ENCODE peak calls at places on chromosomes 2 and 18, in four cellular contexts. One of them, this sample, is unnamed.

GRCh38 chr2:68463287-68463877 is 3.7 kb downstream of the FBXO48 start:
- DNase-seq in HCT116: peak
- DNase-seq in HepG2: peak
- DNase-seq in IMR-90: peak
- DNase-seq in this sample: no peak

GRCh38 chr2:8193146-8193545 is 488.7 kb upstream of the ID2 start:
- DNase-seq in HCT116: no peak
- DNase-seq in HepG2: no peak
- DNase-seq in IMR-90: peak
- DNase-seq in this sample: no peak

GRCh38 chr2:55048514-55048924 is 1.7 kb downstream of the RTN4 start:
- DNase-seq in IMR-90: peak
- DNase-seq in HCT116: peak
- DNase-seq in HepG2: peak
- DNase-seq in this sample: no peak

GRCh38 chr18:64337673-64338072 is 188.8 kb upstream of the LINC00305 start:
- DNase-seq in HCT116: no peak
- DNase-seq in IMR-90: no peak
- DNase-seq in HepG2: no peak
- DNase-seq in this sample: no peak

GRCh38 chr2:226423498-226423960 is 376.1 kb downstream of the IRS1 start:
- DNase-seq in IMR-90: peak
- DNase-seq in HCT116: no peak
- DNase-seq in HepG2: no peak
- DNase-seq in this sample: no peak

GRCh38 chr2:147133273-147133901 is 711.4 kb upstream of the ACVR2A start:
- DNase-seq in HepG2: no peak
- DNase-seq in IMR-90: no peak
- DNase-seq in HCT116: no peak
- DNase-seq in this sample: no peak

GRCh38 chr2:48065971-48066370 is 159.7 kb upstream of the FBXO11 start:
- DNase-seq in HepG2: no peak
- DNase-seq in IMR-90: no peak
- DNase-seq in HCT116: no peak
- DNase-seq in this sample: no peak

GRCh38 chr2:70645733-70646420 is 92.3 kb upstream of the TGFA start:
- DNase-seq in HepG2: peak
- DNase-seq in HCT116: no peak
- DNase-seq in IMR-90: no peak
- DNase-seq in this sample: peak

GRCh38 chr2:143229952-143230351 is 100.7 kb downstream of the ARHGAP15 start:
- DNase-seq in HCT116: no peak
- DNase-seq in IMR-90: no peak
- DNase-seq in HepG2: no peak
- DNase-seq in this sample: no peak

GRCh38 chr18:36630917-36631316 is 197.9 kb downstream of the TPGS2 start:
- DNase-seq in HCT116: no peak
- DNase-seq in HepG2: no peak
- DNase-seq in IMR-90: no peak
- DNase-seq in this sample: no peak

GRCh38 chr2:128797937-128798336 is 479.3 kb upstream of the HS6ST1 start:
- DNase-seq in HepG2: no peak
- DNase-seq in HCT116: no peak
- DNase-seq in IMR-90: no peak
- DNase-seq in this sample: no peak

GRCh38 chr2:142300517-142300916 is 169.7 kb upstream of the LRP1B start:
- DNase-seq in HCT116: no peak
- DNase-seq in HepG2: no peak
- DNase-seq in IMR-90: no peak
- DNase-seq in this sample: no peak

GRCh38 chr2:225820828-225821227 is 421.3 kb downstream of the NYAP2 start:
- DNase-seq in HepG2: no peak
- DNase-seq in HCT116: no peak
- DNase-seq in IMR-90: no peak
- DNase-seq in this sample: no peak

GRCh38 chr2:118371500-118371899 is 283.2 kb downstream of the INSIG2 start:
- DNase-seq in HepG2: peak
- DNase-seq in HCT116: peak
- DNase-seq in IMR-90: peak
- DNase-seq in this sample: no peak

GRCh38 chr2:172945511-172945850 is 130.2 kb upstream of the MAP3K20 start:
- DNase-seq in HepG2: no peak
- DNase-seq in IMR-90: no peak
- DNase-seq in HCT116: no peak
- DNase-seq in this sample: no peak

GRCh38 chr2:63879876-63880433 is 38.3 kb downstream of the UGP2 start:
- DNase-seq in HepG2: no peak
- DNase-seq in HCT116: no peak
- DNase-seq in IMR-90: no peak
- DNase-seq in this sample: no peak

GRCh38 chr2:15363142-15363541 is 198.0 kb downstream of the NBAS start:
- DNase-seq in HCT116: no peak
- DNase-seq in IMR-90: peak
- DNase-seq in HepG2: peak
- DNase-seq in this sample: peak

GRCh38 chr2:28449489-28450395 is 46.1 kb upstream of the PLB1 start:
- DNase-seq in HepG2: no peak
- DNase-seq in IMR-90: peak
- DNase-seq in HCT116: peak
- DNase-seq in this sample: no peak

GRCh38 chr18:13375302-13376255 is 157.0 kb downstream of the LDLRAD4 start:
- DNase-seq in HepG2: no peak
- DNase-seq in HCT116: peak
- DNase-seq in IMR-90: peak
- DNase-seq in this sample: peak

GRCh38 chr2:201779996-201780673 is 598 bp downstream of the ALS2 start:
- DNase-seq in HCT116: no peak
- DNase-seq in HepG2: peak
- DNase-seq in IMR-90: no peak
- DNase-seq in this sample: no peak

GRCh38 chr2:62217421-62217820 is 21.5 kb downstream of the B3GNT2 start:
- DNase-seq in IMR-90: no peak
- DNase-seq in HepG2: no peak
- DNase-seq in HCT116: no peak
- DNase-seq in this sample: no peak

GRCh38 chr2:176035013-176035691 is 33.1 kb upstream of the LNPK start:
- DNase-seq in IMR-90: no peak
- DNase-seq in HepG2: no peak
- DNase-seq in HCT116: no peak
- DNase-seq in this sample: no peak

GRCh38 chr2:120398051-120398960 is 52.4 kb downstream of the INHBB start:
- DNase-seq in HCT116: no peak
- DNase-seq in IMR-90: peak
- DNase-seq in HepG2: no peak
- DNase-seq in this sample: no peak

GRCh38 chr2:15939854-15940660 is at the start of gene MYCN:
- DNase-seq in HepG2: peak
- DNase-seq in IMR-90: no peak
- DNase-seq in HCT116: no peak
- DNase-seq in this sample: no peak

GRCh38 chr2:189679224-189679623 is 4.8 kb downstream of the ANKAR start:
- DNase-seq in IMR-90: peak
- DNase-seq in HCT116: no peak
- DNase-seq in HepG2: no peak
- DNase-seq in this sample: no peak

GRCh38 chr2:189669913-189670312 is 4.6 kb upstream of the ANKAR start:
- DNase-seq in IMR-90: no peak
- DNase-seq in HepG2: peak
- DNase-seq in HCT116: no peak
- DNase-seq in this sample: no peak

GRCh38 chr2:189673661-189674373 is 653 bp upstream of the ANKAR start:
- DNase-seq in IMR-90: no peak
- DNase-seq in HCT116: no peak
- DNase-seq in HepG2: no peak
- DNase-seq in this sample: no peak

GRCh38 chr2:189676471-189676870 is 2.0 kb downstream of the ANKAR start:
- DNase-seq in HCT116: no peak
- DNase-seq in IMR-90: peak
- DNase-seq in HepG2: no peak
- DNase-seq in this sample: no peak

DNA sequence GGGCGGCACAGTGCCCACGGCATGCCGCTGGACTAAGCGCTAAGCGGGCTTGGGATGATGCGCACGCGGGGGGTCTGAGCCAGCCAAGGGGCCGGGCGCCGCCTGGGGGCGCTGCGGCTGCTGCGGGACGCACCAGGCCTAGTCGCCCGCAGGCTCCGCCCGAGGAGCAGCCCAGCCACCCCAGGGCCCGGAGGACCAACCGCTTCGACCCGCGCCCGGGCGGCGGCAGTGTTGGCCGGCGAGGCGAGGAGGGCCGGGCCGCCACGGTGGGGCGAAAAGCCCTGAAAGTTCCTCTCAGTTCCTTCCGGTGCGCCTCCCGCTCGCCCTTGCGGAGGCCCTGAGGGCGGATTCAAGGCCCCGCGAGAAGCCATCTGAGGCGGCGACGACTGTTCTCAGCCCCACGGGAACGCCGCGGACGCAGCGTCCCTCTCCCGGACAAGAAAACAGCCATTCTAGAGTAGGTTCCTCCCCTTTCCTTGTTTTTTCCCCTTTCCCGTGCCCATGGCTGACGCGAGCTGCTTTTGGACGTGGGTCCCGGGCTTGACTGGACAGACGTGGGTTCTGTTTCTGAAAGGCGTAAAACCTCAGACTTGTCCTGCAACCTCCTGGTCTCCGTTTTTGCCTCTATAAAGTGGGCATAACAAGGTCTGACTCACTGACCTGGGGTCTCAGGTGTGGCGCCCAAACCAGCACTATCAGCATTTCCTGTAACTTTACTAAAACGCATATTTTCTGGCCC is at the start of gene ANKAR:
- DNase-seq in HepG2: peak
- DNase-seq in HCT116: no peak
- DNase-seq in IMR-90: peak
- DNase-seq in this sample: peak
- TF ChIP-seq POLR2A in HepG2: peak
- TF ChIP-seq POLR2A in HCT116: no peak
- TF ChIP-seq POLR2A in IMR-90: peak
- TF ChIP-seq POLR2A in this sample: peak

GRCh38 chr2:39179974-39180960 is 59.4 kb upstream of the SOS1 start:
- DNase-seq in HepG2: no peak
- DNase-seq in IMR-90: no peak
- DNase-seq in HCT116: no peak
- DNase-seq in this sample: no peak
- TF ChIP-seq POLR2A in HepG2: no peak
- TF ChIP-seq POLR2A in IMR-90: no peak
- TF ChIP-seq POLR2A in HCT116: no peak
- TF ChIP-seq POLR2A in this sample: no peak

GRCh38 chr2:72825271-72826155 is at the start of gene EXOC6B:
- DNase-seq in IMR-90: peak
- DNase-seq in HepG2: peak
- DNase-seq in HCT116: peak
- DNase-seq in this sample: peak
- TF ChIP-seq POLR2A in IMR-90: peak
- TF ChIP-seq POLR2A in HepG2: peak
- TF ChIP-seq POLR2A in HCT116: peak
- TF ChIP-seq POLR2A in this sample: peak

DNA sequence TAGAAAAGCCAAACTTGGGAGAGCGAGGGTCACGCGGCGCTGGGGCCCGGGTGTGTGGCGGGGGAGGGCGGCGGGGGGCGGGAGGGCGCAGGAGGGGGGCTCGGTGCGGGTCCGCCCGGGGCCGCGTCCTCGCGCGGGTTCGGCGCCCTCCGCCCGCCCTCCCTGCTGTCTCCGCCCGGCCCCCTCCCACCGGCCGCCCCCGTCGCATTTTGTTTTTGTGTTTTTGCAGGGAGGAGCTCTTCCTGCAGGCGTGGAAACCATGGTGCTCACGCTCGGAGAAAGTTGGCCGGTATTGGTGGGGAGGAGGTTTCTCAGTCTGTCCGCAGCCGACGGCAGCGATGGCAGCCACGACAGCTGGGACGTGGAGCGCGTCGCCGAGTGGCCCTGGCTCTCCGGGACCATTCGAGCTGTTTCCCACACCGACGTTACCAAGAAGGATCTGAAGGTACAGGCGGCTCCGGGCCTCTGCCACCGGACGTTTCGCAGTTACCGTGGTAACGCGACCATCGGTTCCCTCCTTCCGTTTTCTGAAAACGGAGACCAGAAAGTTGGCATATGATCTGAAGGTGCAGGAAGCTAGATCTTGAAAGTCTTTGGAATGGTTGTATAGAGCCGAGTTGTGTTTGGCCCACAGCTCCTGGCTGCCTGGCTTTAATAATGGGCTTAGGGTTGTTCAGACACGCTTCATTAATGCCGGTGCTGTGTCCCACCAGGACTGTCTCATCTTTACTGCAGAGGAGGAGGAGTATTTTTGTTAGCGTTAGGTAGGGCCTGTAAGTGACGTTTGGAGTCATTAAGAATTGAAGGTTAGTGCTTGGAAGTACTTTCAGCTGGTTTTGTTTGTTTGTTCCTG is 844 bp downstream of the KDM3A start:
- DNase-seq in HepG2: peak
- DNase-seq in HCT116: no peak
- DNase-seq in IMR-90: peak
- DNase-seq in this sample: peak
- TF ChIP-seq POLR2A in HepG2: no peak
- TF ChIP-seq POLR2A in HCT116: no peak
- TF ChIP-seq POLR2A in IMR-90: no peak
- TF ChIP-seq POLR2A in this sample: peak

DNA sequence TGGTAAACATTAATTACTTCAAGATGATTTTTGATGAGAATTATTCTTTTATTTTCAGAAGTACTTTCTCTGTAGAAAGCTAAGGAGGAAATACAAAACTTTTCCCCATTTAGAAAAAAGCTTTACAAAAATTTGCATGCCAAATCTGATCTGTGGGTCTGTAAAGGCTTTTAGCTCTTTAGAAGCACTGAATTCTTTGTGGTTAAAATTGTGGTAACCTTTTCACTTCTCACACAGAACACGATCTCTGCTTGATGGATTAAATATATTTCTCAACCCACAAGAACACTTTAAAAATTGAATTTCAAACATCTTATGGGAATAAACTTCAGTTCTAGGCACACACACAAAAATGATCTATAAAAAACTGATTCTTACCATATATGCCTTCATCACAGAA is 63.7 kb downstream of the VIL1 start:
- DNase-seq in HepG2: no peak
- DNase-seq in HCT116: no peak
- DNase-seq in IMR-90: no peak
- DNase-seq in this sample: no peak
- TF ChIP-seq POLR2A in HepG2: no peak
- TF ChIP-seq POLR2A in HCT116: no peak
- TF ChIP-seq POLR2A in IMR-90: no peak
- TF ChIP-seq POLR2A in this sample: no peak